ENCODE peak calls at places on chromosomes 16 and 17, in eight cellular contexts. B is breast epithelium, U is BJ, H is skeletal muscle cell, D is AG10803, P is GM23248, Z is AG04450, K is PC-9. N is an unnamed sample.

GRCh38 chr17:57666946-57667345 is 78.2 kb downstream of the CCDC182 start:
- DNase-seq in B (peak), U (no peak), H (no peak), D (no peak), P (no peak), Z (no peak), K (no peak), N (no peak)

GRCh38 chr16:31093132-31093703 is 1.4 kb downstream of the VKORC1 start:
- DNase-seq in B (no peak), U (no peak), H (no peak), D (peak), P (peak), Z (no peak), K (no peak), N (no peak)

GRCh38 chr17:77501101-77501566 is 360.4 kb downstream of the SEC14L1 start:
- DNase-seq in B (no peak), U (no peak), H (no peak), D (no peak), P (peak), Z (no peak), K (no peak), N (no peak)

GRCh38 chr16:30934827-30935557 is 11.6 kb downstream of the FBXL19 start:
- DNase-seq in B (no peak), U (no peak), H (no peak), D (peak), P (peak), Z (no peak), K (peak), N (no peak)

GRCh38 chr17:39820541-39820940 is 43.6 kb downstream of the IKZF3 start:
- DNase-seq in B (no peak), U (no peak), H (no peak), D (no peak), P (no peak), Z (no peak), K (no peak), N (no peak)

GRCh38 chr16:87953308-87954208 is 2.3 kb downstream of the BANP start:
- DNase-seq in B (no peak), U (no peak), H (no peak), D (no peak), P (peak), Z (no peak), K (no peak), N (no peak)

GRCh38 chr16:75695708-75696107 is 5.6 kb downstream of the DUXB start:
- DNase-seq in B (no peak), U (no peak), H (no peak), D (no peak), P (no peak), Z (no peak), K (no peak), N (no peak)

GRCh38 chr16:12097523-12098428 is 121.2 kb downstream of the SNX29 start:
- DNase-seq in B (no peak), U (peak), H (peak), D (peak), P (peak), Z (peak), K (no peak), N (no peak)

GRCh38 chr16:20866161-20866772 is 33.9 kb downstream of the DCUN1D3 start:
- DNase-seq in B (no peak), U (peak), H (peak), D (peak), P (peak), Z (no peak), K (peak), N (peak)

GRCh38 chr16:30033270-30033669 is 2.2 kb upstream of the TLCD3B start:
- DNase-seq in B (no peak), U (no peak), H (no peak), D (no peak), P (no peak), Z (no peak), K (no peak), N (no peak)

GRCh38 chr17:73400915-73401545 is 89.2 kb upstream of the CDC42EP4 start:
- DNase-seq in B (no peak), U (no peak), H (no peak), D (no peak), P (no peak), Z (no peak), K (no peak), N (no peak)

GRCh38 chr17:9234404-9234945 is 213.2 kb downstream of the NTN1 start:
- DNase-seq in B (no peak), U (no peak), H (no peak), D (no peak), P (no peak), Z (no peak), K (no peak), N (no peak)

GRCh38 chr17:80069886-80070177 is 31.5 kb upstream of the GAA start:
- DNase-seq in B (no peak), U (no peak), H (no peak), D (peak), P (peak), Z (no peak), K (no peak), N (no peak)

GRCh38 chr16:81535679-81536360 is 91.2 kb downstream of the CMIP start:
- DNase-seq in B (no peak), U (no peak), H (no peak), D (no peak), P (no peak), Z (no peak), K (no peak), N (no peak)

GRCh38 chr17:44982113-44982702 is 14.1 kb upstream of the C1QL1 start:
- DNase-seq in B (no peak), U (no peak), H (no peak), D (no peak), P (no peak), Z (no peak), K (no peak), N (no peak)

GRCh38 chr16:56683424-56684162 is 1.3 kb downstream of the MT1X start:
- DNase-seq in B (no peak), U (no peak), H (no peak), D (no peak), P (no peak), Z (no peak), K (no peak), N (no peak)

GRCh38 chr17:1532836-1533602 is 16.6 kb upstream of the INPP5K start:
- DNase-seq in B (no peak), U (no peak), H (no peak), D (no peak), P (peak), Z (no peak), K (no peak), N (no peak)

GRCh38 chr16:80056334-80056733 is 455.8 kb upstream of the MAF start:
- DNase-seq in B (no peak), U (peak), H (no peak), D (peak), P (peak), Z (no peak), K (no peak), N (peak)

GRCh38 chr16:27911486-27911885 is 152.0 kb downstream of the GSG1L start:
- DNase-seq in B (no peak), U (no peak), H (no peak), D (no peak), P (no peak), Z (no peak), K (no peak), N (no peak)

DNA sequence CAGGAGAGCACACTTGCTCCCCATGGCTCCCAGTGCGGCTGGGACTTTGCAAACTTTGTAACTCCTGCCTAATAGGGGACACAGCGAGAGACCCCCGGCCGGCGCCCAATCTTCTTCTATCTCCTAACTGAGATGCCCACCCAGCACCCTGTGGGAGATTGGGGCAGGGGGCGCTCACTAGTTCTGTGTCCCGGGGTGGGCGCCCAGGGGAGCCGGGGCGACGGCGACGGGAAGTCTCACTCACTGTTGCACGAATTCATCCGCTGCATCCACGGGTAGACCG is 3.9 kb upstream of the HOXB5 start:
- DNase-seq in B (no peak), U (no peak), H (no peak), D (no peak), P (no peak), Z (no peak), K (no peak), N (no peak)
- H3K4me3 ChIP-seq in B (peak), U (no peak), H (peak), D (peak), P (peak), Z (peak), K (no peak), N (no peak)

GRCh38 chr17:33858682-33859081 is 396.4 kb upstream of the CCL2 start:
- DNase-seq in B (no peak), U (no peak), H (no peak), D (no peak), P (no peak), Z (no peak), K (no peak), N (no peak)
- H3K4me3 ChIP-seq in B (no peak), U (no peak), H (no peak), D (no peak), P (no peak), Z (no peak), K (no peak), N (no peak)

GRCh38 chr16:13631916-13632315 is 288.0 kb upstream of the ERCC4 start:
- DNase-seq in B (no peak), U (no peak), H (no peak), D (no peak), P (no peak), Z (no peak), K (no peak), N (no peak)
- H3K4me3 ChIP-seq in B (no peak), U (no peak), H (no peak), D (no peak), P (no peak), Z (no peak), K (no peak), N (no peak)

GRCh38 chr17:17189559-17189958 is 16.6 kb downstream of the PLD6 start:
- DNase-seq in B (no peak), U (no peak), H (no peak), D (no peak), P (no peak), Z (no peak), K (no peak), N (no peak)

GRCh38 chr17:17191961-17192381 is 14.2 kb downstream of the PLD6 start:
- DNase-seq in B (no peak), U (no peak), H (no peak), D (no peak), P (no peak), Z (no peak), K (no peak), N (no peak)

GRCh38 chr17:17190188-17190587 is 15.9 kb downstream of the PLD6 start:
- DNase-seq in B (no peak), U (no peak), H (no peak), D (no peak), P (no peak), Z (no peak), K (no peak), N (no peak)

GRCh38 chr17:17188586-17188985 is 17.5 kb downstream of the PLD6 start:
- DNase-seq in B (no peak), U (no peak), H (no peak), D (no peak), P (no peak), Z (no peak), K (no peak), N (no peak)

DNA sequence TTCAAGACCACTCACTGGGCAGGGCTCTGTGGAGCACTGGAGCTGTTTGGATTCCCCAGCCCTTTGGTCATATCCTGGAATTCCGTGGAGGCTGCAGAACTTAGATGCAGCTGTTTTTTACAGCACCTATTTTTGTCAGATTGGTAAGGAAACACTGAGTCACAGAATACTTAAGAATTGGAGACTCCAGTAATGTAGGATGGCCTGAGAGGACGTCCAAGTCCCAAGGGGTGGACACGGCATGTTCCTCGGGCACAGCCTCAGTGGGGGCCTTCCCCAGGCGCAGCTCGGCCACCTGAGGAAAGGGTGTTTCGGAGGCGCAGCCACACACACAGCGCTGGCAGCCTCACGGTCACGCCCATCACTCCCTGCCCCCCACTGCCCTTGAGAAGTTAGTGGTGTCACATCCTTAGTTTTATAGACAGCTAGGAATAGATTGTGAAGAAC is 14.8 kb downstream of the PLD6 start:
- DNase-seq in B (no peak), U (peak), H (peak), D (peak), P (peak), Z (peak), K (no peak), N (no peak)
- H3K4me3 ChIP-seq in B (no peak), U (no peak), H (no peak), D (no peak), P (no peak), Z (no peak), K (no peak), N (no peak)

DNA sequence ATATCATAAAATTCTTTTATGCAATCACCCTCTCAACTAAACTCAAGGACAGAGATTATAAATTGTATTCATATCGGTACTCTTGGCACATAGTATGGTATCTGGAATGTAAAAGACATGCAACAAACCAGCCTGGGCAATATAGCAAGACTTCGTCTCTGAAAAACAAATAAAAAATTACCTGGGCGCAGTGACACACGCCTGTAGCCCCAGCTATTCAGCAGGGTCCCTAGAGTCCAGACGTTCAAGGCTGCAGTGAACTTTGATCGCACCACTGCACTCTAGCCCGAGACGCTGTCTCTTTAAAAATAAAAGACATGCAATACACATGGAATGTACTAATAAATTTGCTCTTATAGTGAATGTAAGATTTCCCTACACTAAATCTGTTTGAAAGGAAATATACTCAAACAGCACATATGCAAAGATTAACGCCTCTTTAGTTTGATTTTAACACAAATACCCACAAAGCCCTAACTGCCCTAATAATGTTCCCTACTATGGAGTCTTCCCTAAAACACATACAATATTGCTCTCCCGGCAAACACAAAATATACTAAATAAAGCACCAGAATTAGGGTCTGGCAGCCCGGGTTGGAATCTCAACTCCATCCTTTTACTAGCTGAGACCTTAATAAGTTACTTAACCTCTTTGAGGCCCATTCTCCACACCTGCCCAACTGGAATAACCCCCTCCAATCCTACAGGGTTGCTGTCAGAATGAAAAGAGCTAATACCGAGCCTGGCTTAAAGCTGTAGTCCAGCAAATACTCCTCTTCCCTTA is 1.2 kb downstream of the ABCA5 start:
- DNase-seq in B (no peak), U (no peak), H (no peak), D (no peak), P (no peak), Z (no peak), K (no peak), N (no peak)
- H3K4me3 ChIP-seq in B (peak), U (peak), H (peak), D (peak), P (peak), Z (peak), K (peak), N (peak)

GRCh38 chr16:4370570-4371480 is 823 bp upstream of the VASN start:
- DNase-seq in B (no peak), U (no peak), H (peak), D (peak), P (peak), Z (peak), K (no peak), N (peak)

GRCh38 chr16:4369006-4369766 is 2.5 kb upstream of the VASN start:
- DNase-seq in B (peak), U (no peak), H (no peak), D (peak), P (peak), Z (no peak), K (peak), N (no peak)

GRCh38 chr16:4372315-4372577 is 598 bp downstream of the VASN start:
- DNase-seq in B (no peak), U (no peak), H (no peak), D (no peak), P (no peak), Z (no peak), K (no peak), N (no peak)

GRCh38 chr16:4371481-4372314 is at the start of gene VASN:
- DNase-seq in B (peak), U (no peak), H (no peak), D (peak), P (peak), Z (no peak), K (peak), N (no peak)

DNA sequence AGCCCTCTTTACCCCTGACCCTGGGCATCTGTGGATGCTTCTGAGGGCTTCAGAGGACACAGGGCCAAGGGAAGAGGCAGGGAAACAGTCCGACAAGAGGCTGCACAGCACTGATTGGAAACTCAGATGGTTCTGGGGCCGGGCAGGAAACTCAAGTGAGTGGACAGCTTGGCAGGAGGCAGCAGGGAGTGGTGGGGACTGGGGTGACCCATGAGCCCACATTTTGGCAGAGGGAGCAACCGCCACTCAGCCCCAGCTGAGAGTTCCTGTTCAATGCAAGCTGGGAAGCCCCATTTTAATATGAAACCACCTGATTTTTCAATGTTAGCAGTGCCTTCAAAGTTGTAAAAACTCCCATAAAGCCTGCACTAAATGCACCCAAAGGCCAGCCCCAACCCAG is 1.5 kb upstream of the VASN start:
- DNase-seq in B (no peak), U (no peak), H (no peak), D (no peak), P (no peak), Z (no peak), K (no peak), N (no peak)
- H3K4me3 ChIP-seq in B (no peak), U (no peak), H (no peak), D (no peak), P (no peak), Z (no peak), K (no peak), N (no peak)

GRCh38 chr17:48571826-48572417 is 6.2 kb downstream of the HOXB4 start:
- DNase-seq in B (no peak), U (no peak), H (no peak), D (no peak), P (no peak), Z (no peak), K (no peak), N (no peak)
- H3K4me3 ChIP-seq in B (peak), U (no peak), H (no peak), D (peak), P (peak), Z (peak), K (no peak), N (no peak)

GRCh38 chr17:27809555-27809954 is 9.2 kb upstream of the NOS2 start:
- DNase-seq in B (no peak), U (no peak), H (no peak), D (no peak), P (no peak), Z (no peak), K (no peak), N (no peak)
- H3K4me3 ChIP-seq in B (no peak), U (no peak), H (no peak), D (no peak), P (no peak), Z (no peak), K (no peak), N (no peak)

GRCh38 chr17:19978803-19979202 is 1.2 kb upstream of the AKAP10 start:
- DNase-seq in B (no peak), U (no peak), H (no peak), D (no peak), P (no peak), Z (no peak), K (no peak), N (no peak)
- H3K4me3 ChIP-seq in B (peak), U (no peak), H (no peak), D (no peak), P (no peak), Z (no peak), K (no peak), N (no peak)

GRCh38 chr17:56076980-56077379 is 76.3 kb upstream of the ANKFN1 start:
- DNase-seq in B (no peak), U (no peak), H (no peak), D (no peak), P (no peak), Z (no peak), K (no peak), N (no peak)

DNA sequence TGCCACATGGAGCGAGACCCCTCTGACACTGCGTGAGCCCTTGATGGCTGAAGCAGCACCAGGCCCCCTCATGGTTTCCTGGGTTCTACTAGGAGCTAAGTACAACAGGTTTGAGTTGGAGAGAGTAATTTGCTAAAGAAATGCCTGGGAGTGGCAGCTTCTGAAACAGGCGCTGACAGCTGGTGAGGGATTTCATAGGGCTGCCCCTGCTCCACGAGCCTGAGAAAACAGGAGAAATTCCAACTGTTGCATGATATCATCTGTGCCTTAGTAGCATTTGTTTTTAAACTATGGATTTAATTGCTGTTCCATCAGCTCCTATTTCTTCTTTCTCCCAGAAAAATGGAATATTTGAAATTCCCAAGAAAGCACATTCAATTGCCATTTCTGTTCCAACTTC is 78.9 kb upstream of the ANKFN1 start:
- DNase-seq in B (no peak), U (no peak), H (peak), D (no peak), P (no peak), Z (no peak), K (no peak), N (no peak)
- H3K4me3 ChIP-seq in B (no peak), U (no peak), H (no peak), D (no peak), P (no peak), Z (no peak), K (no peak), N (no peak)